ENCODE peak calls at places on chromosomes 6 and 20, in seven cellular contexts. K is nephron progenitor cell; Q is WTC11; M is gastrocnemius medialis; I is CD4-positive, alpha-beta T cell; Y is cardiac fibroblast; G is fibroblast of mammary gland. D is an unnamed sample.

GRCh38 chr6:36094786-36095496 is 35.4 kb upstream of the MAPK13 start:
- DNase-seq in I (peak; percentile 85), Y (peak; percentile 84), M (peak; percentile 73), Q (peak; percentile 77), K (peak; percentile 84), G (peak; percentile 74), D (peak; percentile 46)

GRCh38 chr20:21003902-21004301 is 102.3 kb downstream of the LINC00237 start:
- DNase-seq in Q (no peak), I (no peak), M (no peak), G (no peak), K (no peak), Y (no peak), D (no peak)

GRCh38 chr20:57469418-57470211 is 55.3 kb downstream of the CTCFL start:
- DNase-seq in G (no peak), Y (no peak), M (peak; percentile 80), K (peak; percentile 38), Q (no peak), I (no peak), D (no peak)

GRCh38 chr6:129709451-129709908 is 497 bp downstream of the ARHGAP18 start:
- DNase-seq in Q (no peak), G (peak; percentile 55), M (no peak), I (no peak), K (no peak), Y (peak; percentile 90), D (peak; percentile 37)

GRCh38 chr20:37445041-37445440 is 76.0 kb upstream of the NNAT start:
- DNase-seq in G (no peak), Q (no peak), I (no peak), Y (no peak), K (no peak), M (no peak), D (no peak)

GRCh38 chr6:62614442-62614841 is 328.4 kb upstream of the KHDRBS2 start:
- DNase-seq in Q (no peak), K (no peak), M (no peak), I (no peak), G (no peak), Y (no peak), D (no peak)

GRCh38 chr6:36358235-36358915 is 21.7 kb upstream of the BNIP5 start:
- DNase-seq in I (no peak), G (peak; percentile 17), K (no peak), M (no peak), Q (no peak), Y (peak; percentile 95), D (no peak)

GRCh38 chr6:33335916-33336315 is 18.4 kb upstream of the ZBTB22 start:
- DNase-seq in M (no peak), G (no peak), Y (no peak), I (no peak), K (no peak), Q (no peak), D (no peak)

GRCh38 chr6:40894962-40895799 is 143.8 kb downstream of the UNC5CL start:
- DNase-seq in Q (peak; percentile 82), Y (peak; percentile 56), I (no peak), M (peak; percentile 51), G (peak; percentile 57), K (peak; percentile 60), D (peak; percentile 64)

GRCh38 chr6:113009682-113010081 is 662.6 kb downstream of the RFPL4B start:
- DNase-seq in Y (peak; percentile 49), G (no peak), M (no peak), K (no peak), Q (no peak), I (no peak), D (peak; percentile 35)

GRCh38 chr6:48036316-48036715 is 74.7 kb downstream of the PTCHD4 start:
- DNase-seq in Y (peak; percentile 82), G (peak; percentile 89), Q (no peak), M (no peak), I (no peak), K (no peak), D (peak; percentile 24)

GRCh38 chr20:35467339-35468224 is 12.2 kb downstream of the CEP250 start:
- DNase-seq in M (peak; percentile 63), Y (peak; percentile 68), K (peak; percentile 68), G (peak; percentile 88), I (no peak), Q (no peak), D (peak; percentile 27)

GRCh38 chr6:133863228-133863627 is 25.7 kb upstream of the TCF21 start:
- DNase-seq in Q (no peak), Y (no peak), G (no peak), K (no peak), M (no peak), I (no peak), D (no peak)

DNA sequence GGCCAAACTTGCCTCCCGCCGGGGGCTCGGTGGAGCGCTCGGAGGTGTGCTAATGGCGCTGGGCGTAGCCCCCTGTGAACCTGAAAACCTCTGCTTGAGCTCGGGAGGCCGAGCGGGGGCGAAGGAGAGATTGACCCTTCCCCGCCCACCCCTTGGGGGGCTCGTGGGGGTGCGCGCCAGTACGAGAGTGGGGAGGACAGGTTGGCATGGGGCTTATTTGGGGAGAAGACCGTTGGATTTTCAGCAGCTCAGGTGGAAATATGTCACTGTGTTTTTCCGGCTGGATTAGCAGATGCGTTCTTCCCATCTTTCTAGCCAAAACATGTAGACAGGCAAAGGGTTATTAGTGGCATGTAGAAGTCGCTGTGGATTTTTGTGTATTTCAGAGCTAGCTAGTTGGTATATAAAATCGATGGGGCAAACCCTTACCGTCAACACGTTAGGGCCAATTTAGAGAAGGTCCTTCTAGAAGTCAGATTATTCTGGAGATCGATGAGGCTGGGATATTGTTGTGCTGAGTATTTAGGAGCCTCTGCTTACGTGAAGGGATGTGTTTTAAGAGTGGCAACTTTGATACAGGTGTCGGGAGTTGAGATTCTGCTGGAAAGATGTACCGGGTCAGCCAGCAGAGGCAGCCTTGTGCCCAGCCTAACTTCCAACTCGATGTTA is 525 bp downstream of the NCOA7 start:
- DNase-seq in Q (no peak), K (no peak), M (no peak), I (peak; percentile 43), Y (peak; percentile 70), G (peak; percentile 63), D (peak; percentile 59)
- TF ChIP-seq CTCF in Q (no peak), K (peak; percentile 43), M (no peak), I (peak; percentile 65), Y (peak; percentile 78), G (peak; percentile 75), D (peak; percentile 72)

GRCh38 chr20:44648579-44648978 is 2.9 kb downstream of the ADA start:
- DNase-seq in I (no peak), K (no peak), Y (no peak), Q (peak; percentile 26), M (no peak), G (no peak), D (no peak)

GRCh38 chr20:44648068-44648467 is 3.4 kb downstream of the ADA start:
- DNase-seq in Y (no peak), K (no peak), M (no peak), I (no peak), G (no peak), Q (no peak), D (no peak)

GRCh38 chr20:44646023-44646640 is 5.4 kb downstream of the ADA start:
- DNase-seq in Y (peak; percentile 31), G (no peak), I (no peak), K (no peak), Q (no peak), M (no peak), D (no peak)

GRCh38 chr20:44644384-44645131 is 6.9 kb downstream of the ADA start:
- DNase-seq in M (no peak), G (no peak), Y (no peak), I (peak; percentile 50), K (no peak), Q (no peak), D (no peak)

DNA sequence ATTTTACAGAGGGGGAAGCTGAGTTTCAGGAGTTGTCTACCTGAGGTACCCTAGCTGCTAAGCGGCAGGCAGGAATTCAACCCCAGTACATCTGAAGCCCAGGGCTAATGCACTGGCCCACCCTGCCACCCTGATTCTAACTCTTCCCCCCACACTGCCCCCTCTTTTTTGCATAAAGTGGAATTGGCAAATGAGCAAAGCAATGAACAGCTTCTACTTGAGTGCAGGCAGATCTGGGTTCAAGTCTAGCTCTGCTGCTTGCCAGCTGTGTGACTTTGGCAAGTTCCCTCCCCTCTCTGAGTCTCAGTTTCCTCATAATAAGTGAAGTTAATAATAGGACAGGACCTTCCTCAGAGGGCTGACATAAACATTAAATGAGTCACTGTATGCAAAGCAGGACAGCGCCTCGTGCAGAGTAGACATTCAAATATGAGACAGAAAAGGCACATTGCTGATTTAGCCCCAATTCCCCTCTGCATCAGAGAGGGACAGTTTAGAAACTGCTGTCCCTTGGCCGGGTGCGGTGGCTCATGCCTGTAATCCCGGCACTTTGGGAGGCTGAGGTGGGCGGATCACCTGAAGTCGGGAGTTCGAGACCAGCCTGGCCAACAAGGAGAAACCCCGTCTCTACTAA is 4.7 kb downstream of the ADA start:
- DNase-seq in I (no peak), Q (no peak), G (peak; percentile 46), Y (peak; percentile 34), K (no peak), M (no peak), D (peak; percentile 67)
- TF ChIP-seq CTCF in I (no peak), Q (no peak), G (no peak), Y (no peak), K (no peak), M (no peak), D (no peak)

DNA sequence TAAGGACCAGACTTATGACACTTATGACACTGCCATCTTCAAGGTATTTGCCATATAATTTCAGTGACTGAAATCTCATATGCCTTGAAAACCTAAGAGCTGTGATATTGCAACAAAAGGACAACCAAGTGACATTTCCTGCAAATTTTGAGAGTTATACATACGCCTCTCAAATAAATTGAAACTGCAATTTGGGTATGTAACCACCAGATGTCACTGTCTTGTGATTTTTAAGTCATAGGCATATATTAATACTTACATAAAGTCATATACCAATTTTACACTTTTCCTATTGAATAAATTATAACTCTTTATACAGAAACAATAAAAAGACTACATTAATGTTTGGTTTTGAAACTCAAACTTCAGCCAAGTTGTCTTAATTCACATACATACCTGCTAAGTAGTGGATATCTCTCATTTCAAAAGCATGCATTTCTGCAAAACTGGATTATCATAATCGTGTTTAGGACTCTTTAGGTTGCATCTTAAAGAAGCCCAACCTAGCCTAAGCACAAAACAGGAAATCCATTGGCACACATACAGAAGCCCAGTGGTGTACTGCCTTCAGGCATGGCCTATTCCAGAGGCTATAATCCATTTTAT is 180.2 kb downstream of the PACRG start:
- DNase-seq in I (no peak), Y (peak; percentile 58), Q (no peak), K (no peak), M (no peak), G (peak; percentile 71), D (peak; percentile 14)
- TF ChIP-seq CTCF in I (peak; percentile 30), Y (peak; percentile 36), Q (peak; percentile 58), K (peak; percentile 51), M (peak; percentile 42), G (peak; percentile 58), D (peak; percentile 85)

GRCh38 chr6:42321976-42322375 is 104.3 kb upstream of the MRPS10 start:
- DNase-seq in M (no peak), G (no peak), I (no peak), K (no peak), Q (no peak), Y (no peak), D (no peak)

GRCh38 chr6:42318485-42318884 is 100.8 kb upstream of the MRPS10 start:
- DNase-seq in I (no peak), G (no peak), Q (no peak), Y (no peak), M (no peak), K (no peak), D (no peak)

GRCh38 chr6:42320762-42321161 is 103.1 kb upstream of the MRPS10 start:
- DNase-seq in I (no peak), K (no peak), Q (no peak), Y (peak; percentile 32), G (no peak), M (no peak), D (peak; percentile 32)

GRCh38 chr6:42326248-42326647 is 108.6 kb upstream of the MRPS10 start:
- DNase-seq in K (no peak), Y (no peak), M (no peak), I (no peak), G (no peak), Q (no peak), D (no peak)

GRCh38 chr6:42322676-42323075 is 105.0 kb upstream of the MRPS10 start:
- DNase-seq in Q (peak; percentile 70), I (no peak), K (no peak), G (no peak), Y (no peak), M (no peak), D (no peak)
- TF ChIP-seq CTCF in Q (peak; percentile 44), I (no peak), K (no peak), G (no peak), Y (no peak), M (no peak), D (peak; percentile 29)